ENCODE peak calls at places on chromosomes 7 and 10, in four cellular contexts. One of them, this sample, is unnamed.

GRCh38 chr7:155296006-155296787 is 1.5 kb upstream of the INSIG1 start:
- DNase-seq in HS-27A: no peak
- DNase-seq in fibroblast of lung: no peak
- DNase-seq in bronchial epithelial cell: no peak
- DNase-seq in this sample: no peak

GRCh38 chr10:86364551-86365345 is 1.8 kb downstream of the GRID1 start:
- DNase-seq in HS-27A: no peak
- DNase-seq in fibroblast of lung: no peak
- DNase-seq in bronchial epithelial cell: no peak
- DNase-seq in this sample: no peak

GRCh38 chr10:34713875-34714274 is 101.2 kb downstream of the PARD3 start:
- DNase-seq in HS-27A: no peak
- DNase-seq in fibroblast of lung: no peak
- DNase-seq in bronchial epithelial cell: peak; percentile 74
- DNase-seq in this sample: no peak

GRCh38 chr10:93435621-93436385 is 46.3 kb downstream of the MYOF start:
- DNase-seq in HS-27A: no peak
- DNase-seq in fibroblast of lung: peak; percentile 74
- DNase-seq in bronchial epithelial cell: no peak
- DNase-seq in this sample: no peak

GRCh38 chr10:73879296-73880173 is 5.2 kb upstream of the CAMK2G start:
- DNase-seq in HS-27A: no peak
- DNase-seq in fibroblast of lung: peak; percentile 77
- DNase-seq in bronchial epithelial cell: peak; percentile 82
- DNase-seq in this sample: peak; percentile 53

GRCh38 chr10:104345941-104346340 is 7.7 kb upstream of the ITPRIP start:
- DNase-seq in HS-27A: no peak
- DNase-seq in fibroblast of lung: no peak
- DNase-seq in bronchial epithelial cell: no peak
- DNase-seq in this sample: no peak

GRCh38 chr7:23787272-23787671 is 77.3 kb downstream of the STK31 start:
- DNase-seq in HS-27A: no peak
- DNase-seq in fibroblast of lung: no peak
- DNase-seq in bronchial epithelial cell: no peak
- DNase-seq in this sample: no peak

GRCh38 chr7:74101061-74101681 is 17.6 kb downstream of the LIMK1 start:
- DNase-seq in HS-27A: no peak
- DNase-seq in fibroblast of lung: peak; percentile 64
- DNase-seq in bronchial epithelial cell: no peak
- DNase-seq in this sample: no peak

GRCh38 chr7:155300641-155301452 is 3.2 kb downstream of the INSIG1 start:
- DNase-seq in HS-27A: no peak
- DNase-seq in fibroblast of lung: no peak
- DNase-seq in bronchial epithelial cell: no peak
- DNase-seq in this sample: no peak

GRCh38 chr7:47253650-47254080 is 328.2 kb downstream of the TNS3 start:
- DNase-seq in HS-27A: no peak
- DNase-seq in fibroblast of lung: peak; percentile 67
- DNase-seq in bronchial epithelial cell: peak; percentile 50
- DNase-seq in this sample: no peak

GRCh38 chr7:55432937-55433784 is 68.0 kb downstream of the LANCL2 start:
- DNase-seq in HS-27A: no peak
- DNase-seq in fibroblast of lung: peak; percentile 58
- DNase-seq in bronchial epithelial cell: peak; percentile 59
- DNase-seq in this sample: no peak

GRCh38 chr7:74311305-74311744 is 22.1 kb downstream of the CLIP2 start:
- DNase-seq in HS-27A: no peak
- DNase-seq in fibroblast of lung: peak; percentile 47
- DNase-seq in bronchial epithelial cell: peak; percentile 84
- DNase-seq in this sample: peak; percentile 69

GRCh38 chr10:103710490-103710889 is 144.9 kb downstream of the SH3PXD2A start:
- DNase-seq in HS-27A: no peak
- DNase-seq in fibroblast of lung: no peak
- DNase-seq in bronchial epithelial cell: peak; percentile 17
- DNase-seq in this sample: no peak

GRCh38 chr10:120076966-120077706 is 184.6 kb downstream of the SEC23IP start:
- DNase-seq in HS-27A: no peak
- DNase-seq in fibroblast of lung: no peak
- DNase-seq in bronchial epithelial cell: no peak
- DNase-seq in this sample: no peak

GRCh38 chr7:157612009-157612663 is 275.3 kb downstream of the DNAJB6 start:
- DNase-seq in HS-27A: no peak
- DNase-seq in fibroblast of lung: no peak
- DNase-seq in bronchial epithelial cell: no peak
- DNase-seq in this sample: no peak

GRCh38 chr10:118763202-118763988 is 8.6 kb upstream of the CACUL1 start:
- DNase-seq in HS-27A: no peak
- DNase-seq in fibroblast of lung: no peak
- DNase-seq in bronchial epithelial cell: no peak
- DNase-seq in this sample: no peak

GRCh38 chr10:93461124-93461806 is 20.9 kb downstream of the MYOF start:
- DNase-seq in HS-27A: no peak
- DNase-seq in fibroblast of lung: no peak
- DNase-seq in bronchial epithelial cell: no peak
- DNase-seq in this sample: no peak

GRCh38 chr10:19889279-19889678 is 73.0 kb downstream of the PLXDC2 start:
- DNase-seq in HS-27A: no peak
- DNase-seq in fibroblast of lung: no peak
- DNase-seq in bronchial epithelial cell: no peak
- DNase-seq in this sample: no peak

GRCh38 chr10:96642973-96643372 is 56.2 kb upstream of the TM9SF3 start:
- DNase-seq in HS-27A: no peak
- DNase-seq in fibroblast of lung: no peak
- DNase-seq in bronchial epithelial cell: peak; percentile 11
- DNase-seq in this sample: no peak

This sample was measured in epithelial cell of prostate.